ENCODE peak calls at places on chromosomes 12 and 14, in nine cellular contexts. G is small intestine; Y is tibial nerve; O is CD8-positive, alpha-beta T cell; T is CD4-positive, CD25-positive, alpha-beta regulatory T cell; X is pancreas; L is breast epithelium; P is AG09309; C is NT2/D1. A is an unnamed sample.

GRCh38 chr12:40988831-40989230 is 199.3 kb upstream of the PDZRN4 start:
- DNase-seq in G (no peak), Y (no peak), O (no peak), T (no peak), X (no peak), L (no peak), P (no peak), C (no peak), A (no peak)

GRCh38 chr12:93442411-93443340 is 929 bp upstream of the UBE2N start:
- DNase-seq in G (no peak), Y (no peak), O (no peak), T (no peak), X (no peak), L (no peak), P (no peak), C (no peak), A (no peak)

GRCh38 chr14:54691525-54692260 is 124.8 kb downstream of the SAMD4A start:
- DNase-seq in G (peak; percentile 70), Y (peak; percentile 81), O (peak; percentile 52), T (peak; percentile 7), X (peak; percentile 84), L (peak; percentile 62), P (no peak), C (peak; percentile 44), A (no peak)

GRCh38 chr12:50825372-50825838 is 17.3 kb upstream of the TMPRSS12 start:
- DNase-seq in G (peak; percentile 71), Y (no peak), O (no peak), T (no peak), X (no peak), L (no peak), P (peak; percentile 61), C (peak; percentile 25), A (peak; percentile 48)

GRCh38 chr14:78836777-78837176 is 666.6 kb downstream of the NRXN3 start:
- DNase-seq in G (peak; percentile 34), Y (peak; percentile 21), O (no peak), T (no peak), X (no peak), L (no peak), P (peak; percentile 10), C (peak; percentile 80), A (peak; percentile 21)

GRCh38 chr14:39232554-39233415 is 930 bp upstream of the MIA2 start:
- DNase-seq in G (no peak), Y (no peak), O (no peak), T (no peak), X (no peak), L (no peak), P (peak; percentile 40), C (no peak), A (peak; percentile 33)

GRCh38 chr12:34396861-34397590 is 374.7 kb downstream of the ALG10 start:
- DNase-seq in G (no peak), Y (no peak), O (peak; percentile 25), T (no peak), X (peak; percentile 52), L (peak; percentile 8), P (no peak), C (no peak), A (no peak)

GRCh38 chr14:105841022-105842009 is 314.9 kb downstream of the TMEM121 start:
- DNase-seq in G (no peak), Y (no peak), O (no peak), T (no peak), X (peak; percentile 60), L (no peak), P (no peak), C (no peak), A (no peak)

GRCh38 chr14:34665785-34666425 is 36.0 kb upstream of the SNX6 start:
- DNase-seq in G (peak; percentile 15), Y (peak; percentile 76), O (no peak), T (no peak), X (no peak), L (no peak), P (peak; percentile 71), C (no peak), A (peak; percentile 82)

GRCh38 chr12:10936495-10936894 is 2.6 kb downstream of the TAS2R14 start:
- DNase-seq in G (no peak), Y (no peak), O (no peak), T (no peak), X (no peak), L (no peak), P (no peak), C (no peak), A (no peak)

GRCh38 chr12:3988519-3989217 is 115.5 kb upstream of the PARP11 start:
- DNase-seq in G (no peak), Y (no peak), O (peak; percentile 60), T (no peak), X (no peak), L (no peak), P (no peak), C (no peak), A (no peak)

GRCh38 chr12:60947533-60947932 is 1312.7 kb upstream of the USP15 start:
- DNase-seq in G (no peak), Y (no peak), O (no peak), T (no peak), X (no peak), L (no peak), P (no peak), C (no peak), A (no peak)

GRCh38 chr12:5439333-5439732 is 7.4 kb downstream of the NTF3 start:
- DNase-seq in G (no peak), Y (no peak), O (no peak), T (no peak), X (no peak), L (no peak), P (no peak), C (no peak), A (peak; percentile 66)

DNA sequence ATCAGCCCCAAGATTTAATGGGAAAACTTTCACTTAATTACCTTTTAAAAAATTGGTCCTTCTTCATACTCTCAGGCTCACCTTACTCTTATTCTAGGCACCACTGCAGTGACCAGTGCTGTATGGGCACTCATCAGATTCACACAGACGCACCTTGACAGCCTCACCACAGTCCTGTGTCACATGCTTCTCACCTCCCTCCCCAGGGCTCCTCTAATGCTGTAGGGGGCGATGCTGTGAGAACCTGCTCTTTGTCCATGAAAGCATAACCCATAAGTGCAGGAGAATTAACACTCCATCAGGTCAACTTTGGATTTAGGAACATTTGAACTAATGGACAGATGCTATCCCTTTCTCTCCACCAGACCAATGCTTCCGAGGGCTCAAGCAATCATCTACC is 13.9 kb upstream of the PPP4R3A start:
- DNase-seq in G (no peak), Y (no peak), O (no peak), T (no peak), X (no peak), L (no peak), P (no peak), C (no peak), A (no peak)
- H3K4me3 ChIP-seq in G (no peak overlapping the region), Y (no peak overlapping the region), O (no peak overlapping the region), T (no peak overlapping the region), X (no peak overlapping the region), L (no peak overlapping the region), P (no peak overlapping the region), C (no peak overlapping the region), A (no peak overlapping the region)

GRCh38 chr14:102899516-102899900 is 23.0 kb upstream of the AMN start:
- DNase-seq in G (no peak), Y (no peak), O (no peak), T (no peak), X (no peak), L (no peak), P (no peak), C (no peak), A (no peak)

GRCh38 chr14:102897299-102898027 is 25.0 kb upstream of the AMN start:
- DNase-seq in G (no peak), Y (no peak), O (no peak), T (no peak), X (no peak), L (no peak), P (no peak), C (no peak), A (no peak)

GRCh38 chr14:102898776-102899515 is 23.5 kb upstream of the AMN start:
- DNase-seq in G (no peak), Y (no peak), O (no peak), T (no peak), X (no peak), L (no peak), P (no peak), C (no peak), A (no peak)

GRCh38 chr14:102900631-102901571 is 21.6 kb upstream of the AMN start:
- DNase-seq in G (no peak), Y (no peak), O (peak; percentile 61), T (no peak), X (no peak), L (no peak), P (no peak), C (no peak), A (no peak)

GRCh38 chr14:102898298-102898697 is 24.2 kb upstream of the AMN start:
- DNase-seq in G (no peak), Y (no peak), O (no peak), T (no peak), X (no peak), L (no peak), P (no peak), C (no peak), A (no peak)
- H3K4me3 ChIP-seq in G (no peak overlapping the region), Y (no peak overlapping the region), O (no peak overlapping the region), T (no peak overlapping the region), X (no peak overlapping the region), L (no peak overlapping the region), P (no peak overlapping the region), C (no peak overlapping the region), A (no peak overlapping the region)

DNA sequence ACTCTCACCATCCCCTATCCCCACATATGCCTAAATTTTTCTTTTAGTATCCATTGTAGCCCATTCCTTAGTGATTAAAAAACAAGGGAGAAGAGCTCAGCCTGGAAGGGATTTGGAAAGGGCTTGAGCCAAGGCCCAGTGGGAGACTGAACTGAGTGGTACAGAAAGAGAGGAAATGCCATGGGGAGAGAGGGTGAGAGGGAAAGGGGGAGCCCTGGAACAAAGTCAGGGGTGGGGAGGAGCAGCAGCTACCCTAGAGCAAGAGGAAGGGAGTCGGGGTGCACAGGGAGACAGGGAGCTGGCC is 2.6 kb upstream of the ATN1 start:
- DNase-seq in G (no peak), Y (no peak), O (no peak), T (no peak), X (no peak), L (no peak), P (no peak), C (no peak), A (no peak)
- H3K4me3 ChIP-seq in G (no peak overlapping the region), Y (no peak overlapping the region), O (no peak overlapping the region), T (no peak overlapping the region), X (no peak overlapping the region), L (no peak overlapping the region), P (no peak overlapping the region), C (peak overlapping the region; percentile 42), A (peak overlapping the region; percentile 91)

GRCh38 chr14:29908652-29909577 is 18.7 kb downstream of the PRKD1 start:
- DNase-seq in G (no peak), Y (no peak), O (no peak), T (no peak), X (peak; percentile 48), L (no peak), P (no peak), C (no peak), A (no peak)

GRCh38 chr14:29911815-29912214 is 15.8 kb downstream of the PRKD1 start:
- DNase-seq in G (no peak), Y (no peak), O (no peak), T (no peak), X (no peak), L (no peak), P (no peak), C (no peak), A (no peak)

GRCh38 chr14:29913550-29913949 is 14.1 kb downstream of the PRKD1 start:
- DNase-seq in G (peak; percentile 35), Y (no peak), O (no peak), T (no peak), X (no peak), L (no peak), P (no peak), C (no peak), A (no peak)
- H3K4me3 ChIP-seq in G (no peak overlapping the region), Y (no peak overlapping the region), O (no peak overlapping the region), T (no peak overlapping the region), X (no peak overlapping the region), L (no peak overlapping the region), P (no peak overlapping the region), C (no peak overlapping the region), A (no peak overlapping the region)